ENCODE peak calls at places on chromosome 11, in five cellular contexts. One of them, this sample, is unnamed.

GRCh38 chr11:12167098-12167999 is 57.0 kb downstream of the MICAL2 start:
- DNase-seq in A549: peak
- DNase-seq in stimulated activated CD4-positive, alpha-beta T cell treated with anti-CD3 and anti-CD28 coated beads, TNF-alpha, amount 100 ng/mL, for 4 hours: no peak
- DNase-seq in activated T-helper 2 cell treated with anti-CD3 and anti-CD28 coated beads, Interferon-gamma antibody, Interleukin-2, Interleukin-4, amounts not matched to agents 10 μg/mL and 5 μg/mL and 100 μg/mL, durations not matched to agents 14 hours and 24 hours and 36 hours: no peak
- DNase-seq in HAP-1: no peak
- DNase-seq in this sample: peak

GRCh38 chr11:116065986-116066385 is 561.8 kb upstream of the CADM1 start:
- DNase-seq in stimulated activated CD4-positive, alpha-beta T cell treated with anti-CD3 and anti-CD28 coated beads, TNF-alpha, amount 100 ng/mL, for 4 hours: no peak
- DNase-seq in HAP-1: no peak
- DNase-seq in activated T-helper 2 cell treated with anti-CD3 and anti-CD28 coated beads, Interferon-gamma antibody, Interleukin-2, Interleukin-4, amounts not matched to agents 10 μg/mL and 5 μg/mL and 100 μg/mL, durations not matched to agents 14 hours and 24 hours and 36 hours: no peak
- DNase-seq in A549: no peak
- DNase-seq in this sample: no peak

GRCh38 chr11:4064278-4064955 is 30.2 kb upstream of the RRM1 start:
- DNase-seq in activated T-helper 2 cell treated with anti-CD3 and anti-CD28 coated beads, Interferon-gamma antibody, Interleukin-2, Interleukin-4, amounts not matched to agents 10 μg/mL and 5 μg/mL and 100 μg/mL, durations not matched to agents 14 hours and 24 hours and 36 hours: no peak
- DNase-seq in A549: no peak
- DNase-seq in HAP-1: no peak
- DNase-seq in stimulated activated CD4-positive, alpha-beta T cell treated with anti-CD3 and anti-CD28 coated beads, TNF-alpha, amount 100 ng/mL, for 4 hours: no peak
- DNase-seq in this sample: no peak

GRCh38 chr11:101357771-101358170 is 226.0 kb downstream of the TRPC6 start:
- DNase-seq in stimulated activated CD4-positive, alpha-beta T cell treated with anti-CD3 and anti-CD28 coated beads, TNF-alpha, amount 100 ng/mL, for 4 hours: no peak
- DNase-seq in HAP-1: no peak
- DNase-seq in activated T-helper 2 cell treated with anti-CD3 and anti-CD28 coated beads, Interferon-gamma antibody, Interleukin-2, Interleukin-4, amounts not matched to agents 10 μg/mL and 5 μg/mL and 100 μg/mL, durations not matched to agents 14 hours and 24 hours and 36 hours: no peak
- DNase-seq in A549: no peak
- DNase-seq in this sample: no peak

GRCh38 chr11:36385121-36385530 is 89.0 kb downstream of the PRR5L start:
- DNase-seq in activated T-helper 2 cell treated with anti-CD3 and anti-CD28 coated beads, Interferon-gamma antibody, Interleukin-2, Interleukin-4, amounts not matched to agents 10 μg/mL and 5 μg/mL and 100 μg/mL, durations not matched to agents 14 hours and 24 hours and 36 hours: no peak
- DNase-seq in stimulated activated CD4-positive, alpha-beta T cell treated with anti-CD3 and anti-CD28 coated beads, TNF-alpha, amount 100 ng/mL, for 4 hours: no peak
- DNase-seq in HAP-1: peak
- DNase-seq in A549: no peak
- DNase-seq in this sample: no peak

GRCh38 chr11:69253028-69253427 is 40.9 kb upstream of the MYEOV start:
- DNase-seq in stimulated activated CD4-positive, alpha-beta T cell treated with anti-CD3 and anti-CD28 coated beads, TNF-alpha, amount 100 ng/mL, for 4 hours: no peak
- DNase-seq in A549: peak
- DNase-seq in activated T-helper 2 cell treated with anti-CD3 and anti-CD28 coated beads, Interferon-gamma antibody, Interleukin-2, Interleukin-4, amounts not matched to agents 10 μg/mL and 5 μg/mL and 100 μg/mL, durations not matched to agents 14 hours and 24 hours and 36 hours: no peak
- DNase-seq in HAP-1: no peak
- DNase-seq in this sample: no peak

GRCh38 chr11:46295312-46295995 is 18.0 kb downstream of the CREB3L1 start:
- DNase-seq in HAP-1: peak
- DNase-seq in A549: no peak
- DNase-seq in stimulated activated CD4-positive, alpha-beta T cell treated with anti-CD3 and anti-CD28 coated beads, TNF-alpha, amount 100 ng/mL, for 4 hours: peak
- DNase-seq in activated T-helper 2 cell treated with anti-CD3 and anti-CD28 coated beads, Interferon-gamma antibody, Interleukin-2, Interleukin-4, amounts not matched to agents 10 μg/mL and 5 μg/mL and 100 μg/mL, durations not matched to agents 14 hours and 24 hours and 36 hours: peak
- DNase-seq in this sample: no peak

GRCh38 chr11:95647805-95648379 is 141.7 kb downstream of the FAM76B start:
- DNase-seq in A549: no peak
- DNase-seq in activated T-helper 2 cell treated with anti-CD3 and anti-CD28 coated beads, Interferon-gamma antibody, Interleukin-2, Interleukin-4, amounts not matched to agents 10 μg/mL and 5 μg/mL and 100 μg/mL, durations not matched to agents 14 hours and 24 hours and 36 hours: no peak
- DNase-seq in stimulated activated CD4-positive, alpha-beta T cell treated with anti-CD3 and anti-CD28 coated beads, TNF-alpha, amount 100 ng/mL, for 4 hours: no peak
- DNase-seq in HAP-1: no peak
- DNase-seq in this sample: no peak

GRCh38 chr11:70505331-70505731 is 107.0 kb downstream of the CTTN start:
- DNase-seq in HAP-1: no peak
- DNase-seq in activated T-helper 2 cell treated with anti-CD3 and anti-CD28 coated beads, Interferon-gamma antibody, Interleukin-2, Interleukin-4, amounts not matched to agents 10 μg/mL and 5 μg/mL and 100 μg/mL, durations not matched to agents 14 hours and 24 hours and 36 hours: no peak
- DNase-seq in A549: no peak
- DNase-seq in stimulated activated CD4-positive, alpha-beta T cell treated with anti-CD3 and anti-CD28 coated beads, TNF-alpha, amount 100 ng/mL, for 4 hours: no peak
- DNase-seq in this sample: no peak

GRCh38 chr11:120272303-120272702 is 32.4 kb downstream of the POU2F3 start:
- DNase-seq in A549: no peak
- DNase-seq in stimulated activated CD4-positive, alpha-beta T cell treated with anti-CD3 and anti-CD28 coated beads, TNF-alpha, amount 100 ng/mL, for 4 hours: no peak
- DNase-seq in HAP-1: no peak
- DNase-seq in activated T-helper 2 cell treated with anti-CD3 and anti-CD28 coated beads, Interferon-gamma antibody, Interleukin-2, Interleukin-4, amounts not matched to agents 10 μg/mL and 5 μg/mL and 100 μg/mL, durations not matched to agents 14 hours and 24 hours and 36 hours: no peak
- DNase-seq in this sample: peak

GRCh38 chr11:9664276-9665171 is 647 bp downstream of the SWAP70 start:
- DNase-seq in stimulated activated CD4-positive, alpha-beta T cell treated with anti-CD3 and anti-CD28 coated beads, TNF-alpha, amount 100 ng/mL, for 4 hours: no peak
- DNase-seq in activated T-helper 2 cell treated with anti-CD3 and anti-CD28 coated beads, Interferon-gamma antibody, Interleukin-2, Interleukin-4, amounts not matched to agents 10 μg/mL and 5 μg/mL and 100 μg/mL, durations not matched to agents 14 hours and 24 hours and 36 hours: no peak
- DNase-seq in HAP-1: peak
- DNase-seq in A549: peak
- DNase-seq in this sample: no peak

GRCh38 chr11:68064876-68065275 is 26.1 kb downstream of the TCIRG1 start:
- DNase-seq in HAP-1: no peak
- DNase-seq in A549: no peak
- DNase-seq in stimulated activated CD4-positive, alpha-beta T cell treated with anti-CD3 and anti-CD28 coated beads, TNF-alpha, amount 100 ng/mL, for 4 hours: no peak
- DNase-seq in activated T-helper 2 cell treated with anti-CD3 and anti-CD28 coated beads, Interferon-gamma antibody, Interleukin-2, Interleukin-4, amounts not matched to agents 10 μg/mL and 5 μg/mL and 100 μg/mL, durations not matched to agents 14 hours and 24 hours and 36 hours: no peak
- DNase-seq in this sample: no peak

This sample was measured in kidney epithelial cell.